ENCODE peak calls at places on chromosomes 1 and 21, in seven cellular contexts. K is HepG2, F is GM12864, J is fibroblast of pulmonary artery, L is kidney epithelial cell, O is HFF-Myc, T is neural crest cell. Y is an unnamed sample.

GRCh38 chr1:207923561-207923960 is 12.6 kb upstream of the CD34 start:
- DNase-seq in K (no peak), F (no peak), J (no peak), L (no peak), O (no peak), T (no peak), Y (no peak)

GRCh38 chr1:98794196-98794886 is 132.8 kb downstream of the SNX7 start:
- DNase-seq in K (peak; percentile 42), F (peak; percentile 8), J (peak; percentile 83), L (peak; percentile 37), O (peak; percentile 43), T (peak; percentile 24), Y (no peak)

GRCh38 chr1:80847904-80848303 is 952.8 kb upstream of the ADGRL2 start:
- DNase-seq in K (no peak), F (no peak), J (no peak), L (no peak), O (no peak), T (no peak), Y (no peak)

GRCh38 chr1:15956150-15956549 is 19.8 kb downstream of the ZBTB17 start:
- DNase-seq in K (no peak), F (no peak), J (no peak), L (no peak), O (no peak), T (no peak), Y (no peak)

GRCh38 chr1:218553197-218553596 is 208.1 kb downstream of the TGFB2 start:
- DNase-seq in K (no peak), F (no peak), J (no peak), L (no peak), O (peak; percentile 75), T (no peak), Y (no peak)

GRCh38 chr1:204307334-204307883 is 52.3 kb downstream of the PLEKHA6 start:
- DNase-seq in K (no peak), F (no peak), J (peak; percentile 60), L (no peak), O (no peak), T (no peak), Y (no peak)

GRCh38 chr1:62407398-62408009 is 29.3 kb upstream of the USP1 start:
- DNase-seq in K (peak; percentile 53), F (peak; percentile 16), J (peak; percentile 72), L (no peak), O (peak; percentile 57), T (peak; percentile 31), Y (no peak)

GRCh38 chr1:14822493-14822892 is 224.0 kb downstream of the KAZN start:
- DNase-seq in K (no peak), F (no peak), J (no peak), L (no peak), O (no peak), T (no peak), Y (no peak)

GRCh38 chr1:70360321-70360720 is 5.8 kb upstream of the ANKRD13C start:
- DNase-seq in K (no peak), F (no peak), J (no peak), L (no peak), O (no peak), T (no peak), Y (no peak)

GRCh38 chr1:107559881-107560280 is 405.1 kb downstream of the VAV3 start:
- DNase-seq in K (no peak), F (no peak), J (no peak), L (peak; percentile 42), O (no peak), T (no peak), Y (no peak)

GRCh38 chr1:43985984-43986595 is 5.3 kb upstream of the CCDC24 start:
- DNase-seq in K (no peak), F (no peak), J (no peak), L (no peak), O (no peak), T (no peak), Y (no peak)

GRCh38 chr1:29655945-29656866 is 419.9 kb downstream of the PTPRU start:
- DNase-seq in K (no peak), F (no peak), J (no peak), L (no peak), O (no peak), T (peak; percentile 31), Y (no peak)

GRCh38 chr1:228151526-228151925 is 1.8 kb downstream of the GJC2 start:
- DNase-seq in K (no peak), F (no peak), J (no peak), L (no peak), O (no peak), T (no peak), Y (no peak)

GRCh38 chr1:28176492-28177470 is at the start of gene PTAFR:
- DNase-seq in K (no peak), F (no peak), J (no peak), L (no peak), O (no peak), T (no peak), Y (no peak)

GRCh38 chr1:117607471-117607870 is 1.6 kb downstream of the TENT5C start:
- DNase-seq in K (no peak), F (no peak), J (no peak), L (no peak), O (no peak), T (no peak), Y (no peak)

GRCh38 chr21:45306832-45307571 is 19.3 kb upstream of the POFUT2 start:
- DNase-seq in K (peak; percentile 75), F (no peak), J (peak; percentile 96), L (no peak), O (no peak), T (peak; percentile 69), Y (peak; percentile 88)

GRCh38 chr1:1462318-1462966 is 9.1 kb upstream of the ATAD3B start:
- DNase-seq in K (peak; percentile 51), F (peak; percentile 40), J (peak; percentile 47), L (no peak), O (peak; percentile 68), T (no peak), Y (no peak)

GRCh38 chr1:235945775-235946565 is 79.3 kb upstream of the LYST start:
- DNase-seq in K (peak; percentile 79), F (no peak), J (no peak), L (no peak), O (no peak), T (no peak), Y (no peak)

GRCh38 chr1:196400478-196401453 is 207.5 kb downstream of the KCNT2 start:
- DNase-seq in K (peak; percentile 83), F (no peak), J (peak; percentile 96), L (peak; percentile 41), O (peak; percentile 66), T (no peak), Y (no peak)

GRCh38 chr1:164361927-164362326 is 197.1 kb upstream of the PBX1 start:
- DNase-seq in K (no peak), F (no peak), J (no peak), L (no peak), O (no peak), T (no peak), Y (no peak)

GRCh38 chr1:117284408-117285215 is 73.9 kb upstream of the VTCN1 start:
- DNase-seq in K (peak; percentile 52), F (no peak), J (peak; percentile 69), L (peak; percentile 45), O (peak; percentile 47), T (no peak), Y (no peak)

GRCh38 chr1:220527279-220528048 is 472 bp upstream of the MARK1 start:
- DNase-seq in K (no peak), F (peak; percentile 22), J (peak; percentile 1), L (no peak), O (no peak), T (no peak), Y (no peak)

DNA sequence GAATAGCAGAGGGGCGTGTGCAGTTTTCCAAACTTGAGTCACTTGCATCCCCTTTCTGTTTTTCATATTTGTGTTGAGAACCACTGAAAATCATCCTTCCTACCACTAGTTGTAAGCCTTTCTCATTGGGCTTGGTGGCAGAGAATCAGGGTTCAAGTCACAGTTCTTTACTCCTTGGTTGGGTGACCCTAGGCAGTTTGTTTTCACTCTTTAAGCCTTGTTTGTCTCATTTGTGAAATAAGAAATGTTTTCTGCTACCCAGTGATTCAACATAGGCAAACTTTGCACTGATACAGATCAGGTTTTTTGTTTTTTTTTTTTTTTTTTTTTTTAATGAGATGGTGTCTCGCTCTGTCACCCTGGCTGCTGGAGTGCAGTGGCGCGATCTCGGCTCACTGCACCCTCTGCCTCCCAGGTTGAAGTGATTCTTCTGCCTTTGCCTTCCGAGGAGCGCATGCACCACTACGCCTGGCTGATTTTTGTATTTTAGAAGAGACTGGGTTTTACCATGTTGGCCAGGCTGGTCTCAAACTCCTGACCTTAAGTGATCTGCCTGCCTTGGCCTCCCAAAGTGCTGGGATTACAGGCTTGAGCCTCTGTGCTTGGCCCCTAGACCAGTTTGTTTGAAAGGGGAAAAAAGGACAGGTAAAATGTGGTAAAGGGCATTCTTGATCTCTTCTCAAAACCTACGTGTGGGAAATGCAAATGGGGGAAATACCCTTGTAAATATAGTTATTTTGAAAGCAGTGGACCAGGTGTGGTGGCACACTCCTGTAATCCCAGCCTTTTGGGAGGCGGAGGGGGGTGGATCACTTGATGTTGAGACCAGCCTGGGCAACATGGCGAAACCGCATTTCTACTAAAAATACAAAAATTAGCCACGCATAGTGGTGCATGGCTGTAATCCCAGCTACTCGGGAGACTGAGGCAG is 3.2 kb downstream of the CLIC4 start:
- DNase-seq in K (no peak), F (no peak), J (no peak), L (no peak), O (no peak), T (no peak), Y (no peak)
- TF ChIP-seq CTCF in K (no peak), F (peak; percentile 31), J (no peak), L (no peak), O (no peak), T (no peak), Y (no peak)

GRCh38 chr1:30876451-30877204 is 31.9 kb downstream of the SDC3 start:
- DNase-seq in K (no peak), F (no peak), J (no peak), L (no peak), O (no peak), T (no peak), Y (no peak)
- TF ChIP-seq CTCF in K (peak; percentile 23), F (no peak), J (no peak), L (no peak), O (no peak), T (peak; percentile 32), Y (peak; percentile 5)

DNA sequence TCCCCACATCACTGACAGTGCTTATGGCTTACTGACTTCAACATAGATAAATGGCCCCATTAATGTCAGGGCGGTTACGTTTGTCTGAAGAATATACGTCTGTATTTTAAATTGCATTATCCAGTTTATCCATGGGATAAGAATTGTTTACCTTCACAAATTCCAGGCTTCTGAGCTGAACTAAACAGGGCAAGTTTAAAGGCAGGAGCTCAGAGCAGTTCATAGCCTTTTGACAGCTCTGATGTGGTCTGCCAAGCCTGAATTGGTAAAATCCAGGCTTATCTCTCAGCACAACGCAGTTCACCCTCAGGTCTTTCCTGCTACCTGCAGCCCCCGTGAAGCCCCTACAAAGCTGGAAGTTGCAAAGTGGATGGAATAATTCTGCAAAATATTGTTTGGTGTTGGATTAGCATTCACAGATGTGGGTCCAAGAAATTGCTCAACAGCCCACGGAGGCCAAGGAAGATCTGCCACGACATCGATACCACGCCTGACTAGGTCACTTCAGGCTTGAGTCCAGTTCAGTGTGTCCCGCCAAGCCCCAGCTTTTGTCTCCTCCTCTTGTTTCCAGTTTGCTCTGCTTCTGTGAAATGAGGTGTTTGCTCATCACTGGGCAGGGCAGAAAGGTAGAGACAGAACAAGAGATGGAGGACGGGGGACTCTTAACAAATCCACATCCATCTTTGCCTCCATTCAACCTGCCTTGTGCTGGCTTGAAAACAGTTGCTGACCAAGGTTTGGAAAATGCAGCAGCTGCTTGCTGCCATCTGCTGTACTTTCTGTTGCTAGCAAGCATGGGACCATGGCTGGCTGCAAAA is 79.8 kb upstream of the GREM2 start:
- DNase-seq in K (peak; percentile 5), F (no peak), J (peak; percentile 38), L (no peak), O (peak; percentile 48), T (peak; percentile 19), Y (no peak)
- TF ChIP-seq CTCF in K (peak; percentile 82), F (peak; percentile 40), J (peak; percentile 47), L (peak; percentile 81), O (peak; percentile 82), T (peak; percentile 77), Y (peak; percentile 90)

GRCh38 chr1:214823311-214824117 is 220.5 kb downstream of the CENPF start:
- DNase-seq in K (no peak), F (no peak), J (no peak), L (no peak), O (no peak), T (no peak), Y (no peak)
- TF ChIP-seq CTCF in K (peak; percentile 32), F (peak; percentile 46), J (no peak), L (no peak), O (no peak), T (no peak), Y (no peak)

Y was measured in chondrocyte.